ENCODE peak calls at places on chromosomes 1 and 21, in five cellular contexts. One of them, this sample, is unnamed.

GRCh38 chr1:94479682-94480081 is 61.5 kb downstream of the ABCD3 start:
- DNase-seq in fibroblast of lung: no peak
- DNase-seq in endodermal cell: no peak
- DNase-seq in ovary: no peak
- DNase-seq in tibial artery: no peak
- DNase-seq in this sample: no peak

GRCh38 chr1:28031173-28031572 is 57.2 kb downstream of the EYA3 start:
- DNase-seq in tibial artery: no peak
- DNase-seq in fibroblast of lung: no peak
- DNase-seq in endodermal cell: no peak
- DNase-seq in ovary: no peak
- DNase-seq in this sample: peak

GRCh38 chr1:229408458-229409037 is 25.3 kb downstream of the ACTA1 start:
- DNase-seq in endodermal cell: peak
- DNase-seq in tibial artery: no peak
- DNase-seq in fibroblast of lung: no peak
- DNase-seq in ovary: no peak
- DNase-seq in this sample: no peak

GRCh38 chr1:189596197-189596596 is 881.5 kb downstream of the BRINP3 start:
- DNase-seq in ovary: no peak
- DNase-seq in endodermal cell: no peak
- DNase-seq in fibroblast of lung: peak
- DNase-seq in tibial artery: no peak
- DNase-seq in this sample: peak

GRCh38 chr1:162323023-162323422 is 53.6 kb downstream of the SPATA46 start:
- DNase-seq in ovary: no peak
- DNase-seq in tibial artery: no peak
- DNase-seq in endodermal cell: no peak
- DNase-seq in fibroblast of lung: no peak
- DNase-seq in this sample: no peak

GRCh38 chr1:119784127-119784781 is 15.5 kb upstream of the HMGCS2 start:
- DNase-seq in endodermal cell: no peak
- DNase-seq in fibroblast of lung: peak
- DNase-seq in tibial artery: peak
- DNase-seq in ovary: no peak
- DNase-seq in this sample: no peak

GRCh38 chr1:30489737-30490389 is 233.5 kb downstream of the MATN1 start:
- DNase-seq in tibial artery: peak
- DNase-seq in ovary: no peak
- DNase-seq in fibroblast of lung: no peak
- DNase-seq in endodermal cell: no peak
- DNase-seq in this sample: no peak

GRCh38 chr1:172145231-172145651 is 275.2 kb upstream of the C1orf105 start:
- DNase-seq in tibial artery: no peak
- DNase-seq in fibroblast of lung: peak
- DNase-seq in ovary: no peak
- DNase-seq in endodermal cell: no peak
- DNase-seq in this sample: peak

GRCh38 chr1:216958569-216958968 is 235.3 kb upstream of the ESRRG start:
- DNase-seq in endodermal cell: no peak
- DNase-seq in tibial artery: no peak
- DNase-seq in ovary: no peak
- DNase-seq in fibroblast of lung: no peak
- DNase-seq in this sample: no peak

GRCh38 chr1:112544753-112545152 is 36.0 kb downstream of the WNT2B start:
- DNase-seq in fibroblast of lung: peak
- DNase-seq in endodermal cell: no peak
- DNase-seq in tibial artery: no peak
- DNase-seq in ovary: no peak
- DNase-seq in this sample: peak

GRCh38 chr1:113396102-113396501 is 5.8 kb downstream of the MAGI3 start:
- DNase-seq in fibroblast of lung: no peak
- DNase-seq in endodermal cell: no peak
- DNase-seq in ovary: no peak
- DNase-seq in tibial artery: no peak
- DNase-seq in this sample: no peak

GRCh38 chr1:167488786-167489185 is 29.5 kb downstream of the CD247 start:
- DNase-seq in endodermal cell: no peak
- DNase-seq in fibroblast of lung: no peak
- DNase-seq in ovary: no peak
- DNase-seq in tibial artery: no peak
- DNase-seq in this sample: no peak

GRCh38 chr1:82921759-82922158 is 1077.2 kb downstream of the TTLL7 start:
- DNase-seq in endodermal cell: no peak
- DNase-seq in fibroblast of lung: no peak
- DNase-seq in ovary: no peak
- DNase-seq in tibial artery: no peak
- DNase-seq in this sample: no peak

GRCh38 chr21:25025596-25025995 is 581.7 kb downstream of the MRPL39 start:
- DNase-seq in fibroblast of lung: no peak
- DNase-seq in tibial artery: no peak
- DNase-seq in endodermal cell: no peak
- DNase-seq in ovary: no peak
- DNase-seq in this sample: no peak

GRCh38 chr1:147611587-147611986 is 58.7 kb downstream of the ACP6 start:
- DNase-seq in endodermal cell: no peak
- DNase-seq in fibroblast of lung: no peak
- DNase-seq in tibial artery: no peak
- DNase-seq in ovary: no peak
- DNase-seq in this sample: no peak

GRCh38 chr21:17512245-17513213 is at the start of gene CXADR:
- DNase-seq in endodermal cell: peak
- DNase-seq in fibroblast of lung: peak
- DNase-seq in tibial artery: no peak
- DNase-seq in ovary: peak
- DNase-seq in this sample: peak

GRCh38 chr1:153608742-153609584 is 4.0 kb downstream of the S100A16 start:
- DNase-seq in fibroblast of lung: peak
- DNase-seq in endodermal cell: peak
- DNase-seq in ovary: peak
- DNase-seq in tibial artery: peak
- DNase-seq in this sample: peak

GRCh38 chr1:94905207-94905606 is 21.7 kb downstream of the CNN3 start:
- DNase-seq in ovary: no peak
- DNase-seq in endodermal cell: peak
- DNase-seq in tibial artery: no peak
- DNase-seq in fibroblast of lung: no peak
- DNase-seq in this sample: no peak

GRCh38 chr1:26500488-26501175 is 28.4 kb downstream of the HMGN2 start:
- DNase-seq in ovary: peak
- DNase-seq in tibial artery: peak
- DNase-seq in fibroblast of lung: peak
- DNase-seq in endodermal cell: peak
- DNase-seq in this sample: peak

GRCh38 chr1:153790282-153790995 is 15.2 kb downstream of the SLC27A3 start:
- DNase-seq in fibroblast of lung: peak
- DNase-seq in ovary: peak
- DNase-seq in endodermal cell: no peak
- DNase-seq in tibial artery: peak
- DNase-seq in this sample: peak

GRCh38 chr1:112716133-112716720 is 1.1 kb upstream of the PPM1J start:
- DNase-seq in ovary: peak
- DNase-seq in fibroblast of lung: peak
- DNase-seq in tibial artery: peak
- DNase-seq in endodermal cell: peak
- DNase-seq in this sample: peak

GRCh38 chr1:9317591-9318331 is 25.1 kb downstream of the SPSB1 start:
- DNase-seq in fibroblast of lung: peak
- DNase-seq in ovary: peak
- DNase-seq in tibial artery: no peak
- DNase-seq in endodermal cell: no peak
- DNase-seq in this sample: peak

GRCh38 chr1:48851638-48852037 is 74.9 kb upstream of the BEND5 start:
- DNase-seq in ovary: no peak
- DNase-seq in fibroblast of lung: no peak
- DNase-seq in tibial artery: no peak
- DNase-seq in endodermal cell: no peak
- DNase-seq in this sample: no peak

GRCh38 chr1:238681021-238681420 is 705.3 kb upstream of the CHRM3 start:
- DNase-seq in ovary: no peak
- DNase-seq in fibroblast of lung: peak
- DNase-seq in endodermal cell: no peak
- DNase-seq in tibial artery: no peak
- DNase-seq in this sample: peak

GRCh38 chr1:54199765-54200518 is at the start of the genes CYB5RL and MRPL37:
- DNase-seq in ovary: peak
- DNase-seq in endodermal cell: peak
- DNase-seq in fibroblast of lung: peak
- DNase-seq in tibial artery: peak
- DNase-seq in this sample: peak

GRCh38 chr1:158117854-158118691 is 62.6 kb upstream of the CD1D start:
- DNase-seq in tibial artery: no peak
- DNase-seq in ovary: peak
- DNase-seq in fibroblast of lung: peak
- DNase-seq in endodermal cell: peak
- DNase-seq in this sample: peak

GRCh38 chr1:243957141-243957540 is 93.9 kb upstream of the ZBTB18 start:
- DNase-seq in fibroblast of lung: no peak
- DNase-seq in endodermal cell: no peak
- DNase-seq in ovary: no peak
- DNase-seq in tibial artery: no peak
- DNase-seq in this sample: no peak

GRCh38 chr1:55965981-55966461 is 613.3 kb downstream of the PLPP3 start:
- DNase-seq in fibroblast of lung: no peak
- DNase-seq in endodermal cell: no peak
- DNase-seq in ovary: no peak
- DNase-seq in tibial artery: no peak
- DNase-seq in this sample: peak

GRCh38 chr1:214229736-214230135 is 51.2 kb upstream of the SMYD2 start:
- DNase-seq in fibroblast of lung: no peak
- DNase-seq in endodermal cell: peak
- DNase-seq in ovary: no peak
- DNase-seq in tibial artery: no peak
- DNase-seq in this sample: no peak

GRCh38 chr1:177927021-177927596 is 42.7 kb downstream of the SEC16B start:
- DNase-seq in endodermal cell: no peak
- DNase-seq in tibial artery: no peak
- DNase-seq in fibroblast of lung: peak
- DNase-seq in ovary: no peak
- DNase-seq in this sample: peak

GRCh38 chr1:156931553-156931952 is 11.1 kb downstream of the LRRC71 start:
- DNase-seq in tibial artery: no peak
- DNase-seq in fibroblast of lung: peak
- DNase-seq in ovary: no peak
- DNase-seq in endodermal cell: no peak
- DNase-seq in this sample: peak

GRCh38 chr1:220151454-220151853 is 57.5 kb downstream of the IARS2 start:
- DNase-seq in tibial artery: no peak
- DNase-seq in fibroblast of lung: peak
- DNase-seq in ovary: peak
- DNase-seq in endodermal cell: no peak
- DNase-seq in this sample: peak

GRCh38 chr1:12344611-12345299 is 114.9 kb downstream of the VPS13D start:
- DNase-seq in tibial artery: peak
- DNase-seq in endodermal cell: no peak
- DNase-seq in fibroblast of lung: no peak
- DNase-seq in ovary: no peak
- DNase-seq in this sample: no peak

GRCh38 chr1:3283849-3284248 is 170.6 kb upstream of the ARHGEF16 start:
- DNase-seq in ovary: peak
- DNase-seq in tibial artery: no peak
- DNase-seq in endodermal cell: peak
- DNase-seq in fibroblast of lung: peak
- DNase-seq in this sample: peak

GRCh38 chr1:172903581-172904220 is 147.0 kb downstream of the TNFSF18 start:
- DNase-seq in tibial artery: no peak
- DNase-seq in fibroblast of lung: peak
- DNase-seq in ovary: no peak
- DNase-seq in endodermal cell: no peak
- DNase-seq in this sample: peak

GRCh38 chr1:54069792-54070548 is 16.6 kb downstream of the TCEANC2 start:
- DNase-seq in fibroblast of lung: peak
- DNase-seq in ovary: no peak
- DNase-seq in endodermal cell: peak
- DNase-seq in tibial artery: no peak
- DNase-seq in this sample: peak

GRCh38 chr1:84724128-84724860 is 34.0 kb upstream of the SSX2IP start:
- DNase-seq in endodermal cell: peak
- DNase-seq in ovary: no peak
- DNase-seq in fibroblast of lung: no peak
- DNase-seq in tibial artery: no peak
- DNase-seq in this sample: no peak

GRCh38 chr1:60745444-60745843 is 336.9 kb upstream of the NFIA start:
- DNase-seq in tibial artery: no peak
- DNase-seq in ovary: no peak
- DNase-seq in endodermal cell: no peak
- DNase-seq in fibroblast of lung: no peak
- DNase-seq in this sample: no peak

GRCh38 chr1:235933483-235934116 is 66.9 kb upstream of the LYST start:
- DNase-seq in endodermal cell: no peak
- DNase-seq in tibial artery: no peak
- DNase-seq in ovary: no peak
- DNase-seq in fibroblast of lung: no peak
- DNase-seq in this sample: no peak

GRCh38 chr1:180137767-180138166 is 16.9 kb upstream of the QSOX1 start:
- DNase-seq in ovary: no peak
- DNase-seq in tibial artery: no peak
- DNase-seq in fibroblast of lung: no peak
- DNase-seq in endodermal cell: no peak
- DNase-seq in this sample: no peak
- H3K4me3 ChIP-seq in ovary: no peak
- H3K4me3 ChIP-seq in tibial artery: no peak
- H3K4me3 ChIP-seq in fibroblast of lung: no peak
- H3K4me3 ChIP-seq in endodermal cell: no peak
- H3K4me3 ChIP-seq in this sample: no peak

GRCh38 chr1:64209221-64209620 is 5.8 kb downstream of the UBE2U start:
- DNase-seq in ovary: no peak
- DNase-seq in endodermal cell: no peak
- DNase-seq in tibial artery: no peak
- DNase-seq in fibroblast of lung: no peak
- DNase-seq in this sample: no peak
- TF ChIP-seq CTCF in ovary: no peak
- TF ChIP-seq CTCF in endodermal cell: peak
- TF ChIP-seq CTCF in tibial artery: no peak
- TF ChIP-seq CTCF in fibroblast of lung: peak
- TF ChIP-seq CTCF in this sample: no peak

GRCh38 chr1:110555807-110556470 is 37.0 kb upstream of the KCNA10 start:
- DNase-seq in tibial artery: peak
- DNase-seq in ovary: peak
- DNase-seq in fibroblast of lung: no peak
- DNase-seq in endodermal cell: no peak
- DNase-seq in this sample: no peak
- H3K4me3 ChIP-seq in tibial artery: peak
- H3K4me3 ChIP-seq in ovary: no peak
- H3K4me3 ChIP-seq in fibroblast of lung: no peak
- H3K4me3 ChIP-seq in endodermal cell: peak
- H3K4me3 ChIP-seq in this sample: no peak

DNA sequence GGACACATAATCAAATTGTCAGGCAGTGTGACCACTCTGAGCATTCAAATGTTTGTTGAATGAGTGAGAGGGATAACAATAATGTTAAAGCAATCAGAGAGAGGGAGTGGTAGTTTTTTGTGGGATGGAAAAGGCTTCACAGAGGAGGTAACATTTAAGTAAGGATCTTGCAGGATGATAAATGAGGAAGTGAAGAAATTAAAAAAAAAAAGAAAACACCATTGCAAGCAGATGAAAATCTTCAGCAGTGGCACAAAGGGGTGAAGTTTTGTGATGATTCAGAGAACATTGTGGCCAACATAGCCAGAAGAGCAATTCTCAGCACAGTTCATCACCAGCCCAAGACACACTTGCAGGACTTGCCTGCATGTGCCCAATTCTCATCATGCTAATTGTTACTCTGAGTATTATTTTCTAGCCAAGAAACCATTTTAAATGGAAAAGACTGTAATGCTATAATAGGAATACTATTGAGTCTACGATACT is 35.0 kb downstream of the OVGP1 start:
- DNase-seq in endodermal cell: no peak
- DNase-seq in ovary: no peak
- DNase-seq in tibial artery: no peak
- DNase-seq in fibroblast of lung: no peak
- DNase-seq in this sample: no peak
- TF ChIP-seq CTCF in endodermal cell: no peak
- TF ChIP-seq CTCF in ovary: no peak
- TF ChIP-seq CTCF in tibial artery: no peak
- TF ChIP-seq CTCF in fibroblast of lung: no peak
- TF ChIP-seq CTCF in this sample: no peak

This sample was measured in astrocyte of the spinal cord.